ENCODE peak calls at places on chromosomes 7 and 10, in five cellular contexts. One of them, this sample, is unnamed. For H3K4me1, the result is how much of the 10 kb centered on the place peaks cover.

GRCh38 chr7:138352570-138353461 is 107.2 kb upstream of the TRIM24 start:
- DNase-seq in gastrocnemius medialis: no peak
- DNase-seq in adrenal gland: peak
- DNase-seq in left ventricle myocardium inferior: no peak
- DNase-seq in spleen: no peak
- DNase-seq in this sample: no peak

GRCh38 chr7:28315565-28316420 is 96.5 kb upstream of the CREB5 start:
- DNase-seq in gastrocnemius medialis: no peak
- DNase-seq in adrenal gland: peak
- DNase-seq in left ventricle myocardium inferior: no peak
- DNase-seq in spleen: no peak
- DNase-seq in this sample: no peak

GRCh38 chr7:116824449-116824848 is 37.9 kb upstream of the CAPZA2 start:
- DNase-seq in gastrocnemius medialis: no peak
- DNase-seq in adrenal gland: no peak
- DNase-seq in left ventricle myocardium inferior: no peak
- DNase-seq in spleen: no peak
- DNase-seq in this sample: no peak

GRCh38 chr7:51278797-51279196 is 37.8 kb downstream of the COBL start:
- DNase-seq in gastrocnemius medialis: peak
- DNase-seq in adrenal gland: no peak
- DNase-seq in left ventricle myocardium inferior: no peak
- DNase-seq in spleen: no peak
- DNase-seq in this sample: no peak

GRCh38 chr10:87622290-87623004 is 37.2 kb upstream of the PAPSS2 start:
- DNase-seq in gastrocnemius medialis: no peak
- DNase-seq in adrenal gland: no peak
- DNase-seq in left ventricle myocardium inferior: no peak
- DNase-seq in spleen: no peak
- DNase-seq in this sample: no peak

GRCh38 chr10:59181668-59182067 is 5.2 kb downstream of the PHYHIPL start:
- DNase-seq in gastrocnemius medialis: no peak
- DNase-seq in adrenal gland: no peak
- DNase-seq in left ventricle myocardium inferior: no peak
- DNase-seq in spleen: no peak
- DNase-seq in this sample: no peak

GRCh38 chr10:125441151-125441550 is 241.8 kb downstream of the TEX36 start:
- DNase-seq in gastrocnemius medialis: no peak
- DNase-seq in adrenal gland: no peak
- DNase-seq in left ventricle myocardium inferior: no peak
- DNase-seq in spleen: no peak
- DNase-seq in this sample: peak

GRCh38 chr10:31083765-31084184 is 52.1 kb upstream of the ZNF438 start:
- DNase-seq in gastrocnemius medialis: peak
- DNase-seq in adrenal gland: peak
- DNase-seq in left ventricle myocardium inferior: no peak
- DNase-seq in spleen: no peak
- DNase-seq in this sample: no peak

GRCh38 chr10:65611592-65611991 is 1314.2 kb upstream of the LRRTM3 start:
- DNase-seq in gastrocnemius medialis: no peak
- DNase-seq in adrenal gland: no peak
- DNase-seq in left ventricle myocardium inferior: no peak
- DNase-seq in spleen: no peak
- DNase-seq in this sample: no peak

GRCh38 chr7:80087051-80087767 is 47.4 kb upstream of the GNAI1 start:
- DNase-seq in gastrocnemius medialis: no peak
- DNase-seq in adrenal gland: no peak
- DNase-seq in left ventricle myocardium inferior: no peak
- DNase-seq in spleen: no peak
- DNase-seq in this sample: no peak

GRCh38 chr10:62205750-62206399 is 62.8 kb downstream of the RTKN2 start:
- DNase-seq in gastrocnemius medialis: no peak
- DNase-seq in adrenal gland: no peak
- DNase-seq in left ventricle myocardium inferior: no peak
- DNase-seq in spleen: no peak
- DNase-seq in this sample: no peak

GRCh38 chr7:132537451-132537850 is 38.8 kb downstream of the PLXNA4 start:
- DNase-seq in gastrocnemius medialis: no peak
- DNase-seq in adrenal gland: no peak
- DNase-seq in left ventricle myocardium inferior: no peak
- DNase-seq in spleen: no peak
- DNase-seq in this sample: no peak

GRCh38 chr7:645606-646005 is 80.9 kb upstream of the DNAAF5 start:
- DNase-seq in gastrocnemius medialis: no peak
- DNase-seq in adrenal gland: no peak
- DNase-seq in left ventricle myocardium inferior: no peak
- DNase-seq in spleen: no peak
- DNase-seq in this sample: no peak

GRCh38 chr10:125997586-125997985 is 101.2 kb downstream of the FANK1 start:
- DNase-seq in gastrocnemius medialis: no peak
- DNase-seq in adrenal gland: no peak
- DNase-seq in left ventricle myocardium inferior: no peak
- DNase-seq in spleen: no peak
- DNase-seq in this sample: no peak

GRCh38 chr7:157477550-157478212 is 140.9 kb downstream of the DNAJB6 start:
- DNase-seq in gastrocnemius medialis: peak
- DNase-seq in adrenal gland: no peak
- DNase-seq in left ventricle myocardium inferior: peak
- DNase-seq in spleen: peak
- DNase-seq in this sample: no peak

GRCh38 chr7:75993689-75994387 is 557 bp downstream of the TMEM120A start:
- DNase-seq in gastrocnemius medialis: peak
- DNase-seq in adrenal gland: peak
- DNase-seq in left ventricle myocardium inferior: peak
- DNase-seq in spleen: peak
- DNase-seq in this sample: peak

GRCh38 chr7:144670251-144670650 is 165.6 kb downstream of the TPK1 start:
- DNase-seq in gastrocnemius medialis: no peak
- DNase-seq in adrenal gland: no peak
- DNase-seq in left ventricle myocardium inferior: no peak
- DNase-seq in spleen: no peak
- DNase-seq in this sample: peak

GRCh38 chr7:12524794-12525386 is 45.6 kb upstream of the SCIN start:
- DNase-seq in gastrocnemius medialis: no peak
- DNase-seq in adrenal gland: no peak
- DNase-seq in left ventricle myocardium inferior: no peak
- DNase-seq in spleen: no peak
- DNase-seq in this sample: peak

GRCh38 chr10:103759100-103759781 is 96.1 kb downstream of the SH3PXD2A start:
- DNase-seq in gastrocnemius medialis: peak
- DNase-seq in adrenal gland: peak
- DNase-seq in left ventricle myocardium inferior: peak
- DNase-seq in spleen: no peak
- DNase-seq in this sample: peak

GRCh38 chr7:69889338-69890080 is 291.2 kb downstream of the AUTS2 start:
- DNase-seq in gastrocnemius medialis: no peak
- DNase-seq in adrenal gland: no peak
- DNase-seq in left ventricle myocardium inferior: no peak
- DNase-seq in spleen: no peak
- DNase-seq in this sample: no peak

GRCh38 chr10:72242675-72243074 is 26.6 kb upstream of the ASCC1 start:
- DNase-seq in gastrocnemius medialis: peak
- DNase-seq in adrenal gland: peak
- DNase-seq in left ventricle myocardium inferior: peak
- DNase-seq in spleen: peak
- DNase-seq in this sample: no peak

GRCh38 chr10:13852872-13853271 is 266.1 kb downstream of the PRPF18 start:
- DNase-seq in gastrocnemius medialis: no peak
- DNase-seq in adrenal gland: no peak
- DNase-seq in left ventricle myocardium inferior: no peak
- DNase-seq in spleen: no peak
- DNase-seq in this sample: no peak

GRCh38 chr10:13851906-13852305 is 265.1 kb downstream of the PRPF18 start:
- DNase-seq in gastrocnemius medialis: no peak
- DNase-seq in adrenal gland: no peak
- DNase-seq in left ventricle myocardium inferior: no peak
- DNase-seq in spleen: no peak
- DNase-seq in this sample: no peak

GRCh38 chr10:13857465-13857864 is 270.7 kb downstream of the PRPF18 start:
- DNase-seq in gastrocnemius medialis: no peak
- DNase-seq in adrenal gland: no peak
- DNase-seq in left ventricle myocardium inferior: no peak
- DNase-seq in spleen: no peak
- DNase-seq in this sample: no peak

GRCh38 chr10:13858709-13859108 is 271.9 kb downstream of the PRPF18 start:
- DNase-seq in gastrocnemius medialis: no peak
- DNase-seq in adrenal gland: no peak
- DNase-seq in left ventricle myocardium inferior: no peak
- DNase-seq in spleen: no peak
- DNase-seq in this sample: no peak

GRCh38 chr10:13853854-13854253 is 267.1 kb downstream of the PRPF18 start:
- DNase-seq in gastrocnemius medialis: no peak
- DNase-seq in adrenal gland: peak
- DNase-seq in left ventricle myocardium inferior: no peak
- DNase-seq in spleen: no peak
- DNase-seq in this sample: no peak
- H3K27ac ChIP-seq in gastrocnemius medialis: peak
- H3K27ac ChIP-seq in adrenal gland: no peak
- H3K27ac ChIP-seq in left ventricle myocardium inferior: peak
- H3K27ac ChIP-seq in spleen: peak
- H3K27ac ChIP-seq in this sample: no peak

GRCh38 chr7:30159153-30159552 is 24.4 kb downstream of the MTURN start:
- DNase-seq in gastrocnemius medialis: no peak
- DNase-seq in adrenal gland: no peak
- DNase-seq in left ventricle myocardium inferior: no peak
- DNase-seq in spleen: no peak
- DNase-seq in this sample: peak

GRCh38 chr7:30157217-30157616 is 22.4 kb downstream of the MTURN start:
- DNase-seq in gastrocnemius medialis: no peak
- DNase-seq in adrenal gland: no peak
- DNase-seq in left ventricle myocardium inferior: no peak
- DNase-seq in spleen: no peak
- DNase-seq in this sample: no peak

GRCh38 chr7:30162133-30162532 is 27.3 kb downstream of the MTURN start:
- DNase-seq in gastrocnemius medialis: no peak
- DNase-seq in adrenal gland: no peak
- DNase-seq in left ventricle myocardium inferior: no peak
- DNase-seq in spleen: no peak
- DNase-seq in this sample: no peak

GRCh38 chr7:30160329-30160728 is 25.5 kb downstream of the MTURN start:
- DNase-seq in gastrocnemius medialis: no peak
- DNase-seq in adrenal gland: no peak
- DNase-seq in left ventricle myocardium inferior: no peak
- DNase-seq in spleen: no peak
- DNase-seq in this sample: no peak

DNA sequence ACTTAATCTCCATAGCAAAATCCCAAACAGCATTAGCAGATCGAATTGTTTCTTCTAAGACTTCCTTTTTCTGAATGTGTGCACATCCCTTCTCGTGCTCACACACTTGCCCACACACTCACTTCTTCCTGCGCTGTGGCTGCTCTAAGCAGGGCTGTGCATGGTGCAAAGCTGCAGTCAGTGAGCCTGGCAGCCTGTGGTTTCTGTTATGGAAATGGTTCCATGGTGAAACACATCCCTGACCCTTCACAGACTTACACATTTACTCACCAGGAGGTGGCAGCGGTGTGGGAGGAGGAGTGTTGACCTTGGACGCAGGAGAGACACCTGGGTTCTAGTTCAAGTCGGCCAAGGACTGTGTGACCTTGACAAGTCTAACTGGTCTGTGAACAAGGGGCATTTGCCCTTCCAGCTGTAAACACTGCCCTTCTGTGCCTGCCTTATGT is 24.9 kb downstream of the MTURN start:
- DNase-seq in gastrocnemius medialis: no peak
- DNase-seq in adrenal gland: peak
- DNase-seq in left ventricle myocardium inferior: no peak
- DNase-seq in spleen: peak
- DNase-seq in this sample: no peak
- TF ChIP-seq CTCF in gastrocnemius medialis: no peak
- TF ChIP-seq CTCF in adrenal gland: no peak
- TF ChIP-seq CTCF in left ventricle myocardium inferior: peak
- TF ChIP-seq CTCF in spleen: no peak
- TF ChIP-seq CTCF in this sample: peak

GRCh38 chr7:17147409-17147808 is 151.0 kb upstream of the AHR start:
- DNase-seq in gastrocnemius medialis: no peak
- DNase-seq in adrenal gland: no peak
- DNase-seq in left ventricle myocardium inferior: no peak
- DNase-seq in spleen: no peak
- DNase-seq in this sample: peak

GRCh38 chr7:17140421-17140820 is 158.0 kb upstream of the AHR start:
- DNase-seq in gastrocnemius medialis: no peak
- DNase-seq in adrenal gland: no peak
- DNase-seq in left ventricle myocardium inferior: no peak
- DNase-seq in spleen: no peak
- DNase-seq in this sample: peak

GRCh38 chr7:17139081-17139480 is 159.4 kb upstream of the AHR start:
- DNase-seq in gastrocnemius medialis: no peak
- DNase-seq in adrenal gland: no peak
- DNase-seq in left ventricle myocardium inferior: no peak
- DNase-seq in spleen: no peak
- DNase-seq in this sample: no peak

GRCh38 chr7:17142831-17143541 is 155.5 kb upstream of the AHR start:
- DNase-seq in gastrocnemius medialis: no peak
- DNase-seq in adrenal gland: no peak
- DNase-seq in left ventricle myocardium inferior: no peak
- DNase-seq in spleen: no peak
- DNase-seq in this sample: peak

GRCh38 chr7:17144313-17144712 is 154.1 kb upstream of the AHR start:
- DNase-seq in gastrocnemius medialis: no peak
- DNase-seq in adrenal gland: no peak
- DNase-seq in left ventricle myocardium inferior: no peak
- DNase-seq in spleen: no peak
- DNase-seq in this sample: no peak
- H3K4me1 ChIP-seq in gastrocnemius medialis: under half
- H3K4me1 ChIP-seq in adrenal gland: under half
- H3K4me1 ChIP-seq in left ventricle myocardium inferior: under half
- H3K4me1 ChIP-seq in spleen: under half
- H3K4me1 ChIP-seq in this sample: under half

GRCh38 chr7:151921451-151921850 is 34.8 kb upstream of the GALNTL5 start:
- DNase-seq in gastrocnemius medialis: no peak
- DNase-seq in adrenal gland: no peak
- DNase-seq in left ventricle myocardium inferior: no peak
- DNase-seq in spleen: no peak
- DNase-seq in this sample: no peak

GRCh38 chr7:151919595-151919994 is 36.7 kb upstream of the GALNTL5 start:
- DNase-seq in gastrocnemius medialis: no peak
- DNase-seq in adrenal gland: no peak
- DNase-seq in left ventricle myocardium inferior: no peak
- DNase-seq in spleen: peak
- DNase-seq in this sample: no peak

GRCh38 chr7:151917791-151918311 is 38.4 kb upstream of the GALNTL5 start:
- DNase-seq in gastrocnemius medialis: no peak
- DNase-seq in adrenal gland: no peak
- DNase-seq in left ventricle myocardium inferior: no peak
- DNase-seq in spleen: no peak
- DNase-seq in this sample: no peak

GRCh38 chr7:151920533-151920932 is 35.7 kb upstream of the GALNTL5 start:
- DNase-seq in gastrocnemius medialis: no peak
- DNase-seq in adrenal gland: no peak
- DNase-seq in left ventricle myocardium inferior: no peak
- DNase-seq in spleen: no peak
- DNase-seq in this sample: no peak

DNA sequence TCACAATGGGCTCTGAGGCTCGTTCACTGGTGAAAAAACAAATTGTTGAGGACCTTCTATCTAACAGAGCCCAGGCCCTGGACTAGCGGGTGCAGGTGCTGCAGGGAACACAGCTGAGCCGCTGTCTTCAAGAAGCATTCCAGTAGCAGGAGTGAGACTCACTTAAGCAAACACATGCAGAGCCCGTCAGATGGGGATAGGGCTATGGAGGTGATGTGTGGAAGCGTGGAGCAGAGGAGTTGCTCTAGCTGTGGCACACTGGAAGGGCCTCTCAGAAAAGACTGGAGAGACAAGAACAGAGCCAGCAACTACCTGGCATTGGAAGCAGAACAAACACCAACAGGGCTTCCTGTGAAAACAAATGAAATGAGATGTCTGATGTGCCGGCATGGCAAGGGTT is 37.8 kb upstream of the GALNTL5 start:
- DNase-seq in gastrocnemius medialis: no peak
- DNase-seq in adrenal gland: no peak
- DNase-seq in left ventricle myocardium inferior: no peak
- DNase-seq in spleen: peak
- DNase-seq in this sample: no peak
- H3K27ac ChIP-seq in gastrocnemius medialis: no peak
- H3K27ac ChIP-seq in adrenal gland: no peak
- H3K27ac ChIP-seq in left ventricle myocardium inferior: no peak
- H3K27ac ChIP-seq in spleen: no peak
- H3K27ac ChIP-seq in this sample: no peak